ENCODE peak calls at places on chromosomes 1 and 21, in nine cellular contexts. C, N, M, I, P, F, O, E and G are unnamed samples.

GRCh38 chr1:39955547-39956539 is 898 bp downstream of the MFSD2A start:
- DNase-seq in I (peak; percentile 47), O (peak; percentile 100), C (no peak), F (peak; percentile 35), N (no peak), E (peak; percentile 21), M (peak; percentile 44), P (no peak), G (no peak)

GRCh38 chr1:29986986-29987385 is 736.4 kb downstream of the MATN1 start:
- DNase-seq in N (no peak), O (no peak), I (no peak), F (no peak), M (peak; percentile 37), P (no peak), C (no peak), E (no peak), G (no peak)

GRCh38 chr1:100627018-100627716 is 89.2 kb downstream of the GPR88 start:
- DNase-seq in I (no peak), C (no peak), N (peak; percentile 61), E (no peak), M (no peak), F (peak; percentile 66), P (no peak), O (no peak), G (no peak)

GRCh38 chr1:173520799-173521198 is 43.7 kb downstream of the PRDX6 start:
- DNase-seq in M (no peak), I (no peak), F (no peak), P (no peak), E (no peak), C (no peak), N (no peak), O (no peak), G (no peak)

GRCh38 chr1:2315711-2316450 is 75.5 kb downstream of the MORN1 start:
- DNase-seq in F (no peak), E (no peak), C (no peak), O (no peak), P (no peak), I (no peak), M (no peak), N (no peak), G (no peak)

GRCh38 chr21:33231526-33231925 is 1.8 kb downstream of the IFNAR2 start:
- DNase-seq in N (no peak), M (no peak), O (no peak), I (no peak), P (no peak), F (no peak), E (no peak), C (no peak), G (no peak)

GRCh38 chr1:51957618-51958017 is 32.9 kb downstream of the RAB3B start:
- DNase-seq in N (no peak), F (no peak), I (no peak), M (no peak), E (no peak), O (no peak), P (no peak), C (no peak), G (no peak)

GRCh38 chr1:205061227-205061626 is 18.2 kb downstream of the CNTN2 start:
- DNase-seq in M (no peak), P (no peak), O (no peak), C (no peak), F (no peak), N (no peak), E (no peak), I (no peak), G (no peak)

GRCh38 chr1:38486115-38486514 is 373.5 kb downstream of the RRAGC start:
- DNase-seq in E (no peak), C (no peak), F (no peak), M (no peak), N (no peak), I (no peak), P (no peak), O (no peak), G (no peak)

GRCh38 chr1:208145167-208145566 is 99.0 kb downstream of the PLXNA2 start:
- DNase-seq in O (no peak), C (no peak), I (peak; percentile 51), F (no peak), E (no peak), M (no peak), N (no peak), P (no peak), G (no peak)

GRCh38 chr1:27624467-27625233 is 10.3 kb downstream of the FGR start:
- DNase-seq in I (no peak), E (no peak), F (no peak), C (no peak), O (no peak), N (no peak), P (no peak), M (no peak), G (no peak)

GRCh38 chr1:21906173-21907078 is 30.7 kb downstream of the HSPG2 start:
- DNase-seq in E (no peak), C (peak; percentile 82), M (no peak), O (no peak), N (no peak), I (no peak), P (no peak), F (peak; percentile 45), G (no peak)

GRCh38 chr1:156080598-156081173 is 1.6 kb downstream of the MEX3A start:
- DNase-seq in M (no peak), N (no peak), C (no peak), P (no peak), I (peak; percentile 52), O (no peak), F (no peak), E (no peak), G (no peak)

GRCh38 chr21:41681336-41681801 is 85.5 kb downstream of the RIPK4 start:
- DNase-seq in P (no peak), N (no peak), E (no peak), O (no peak), M (no peak), C (no peak), F (no peak), I (no peak), G (no peak)

GRCh38 chr1:114040273-114041043 is 61.2 kb downstream of the OLFML3 start:
- DNase-seq in P (no peak), O (no peak), M (no peak), I (no peak), E (no peak), F (peak; percentile 39), C (no peak), N (no peak), G (no peak)

GRCh38 chr1:183061194-183061593 is 38.0 kb downstream of the LAMC1 start:
- DNase-seq in O (no peak), P (no peak), I (no peak), N (no peak), F (no peak), M (no peak), C (no peak), E (no peak), G (no peak)

GRCh38 chr21:44083631-44084291 is 23.4 kb upstream of the PWP2 start:
- DNase-seq in M (no peak), C (no peak), O (no peak), N (no peak), I (no peak), F (no peak), P (no peak), E (no peak), G (no peak)

GRCh38 chr1:184270556-184270955 is 116.3 kb upstream of the C1orf21 start:
- DNase-seq in P (peak; percentile 11), C (no peak), O (no peak), I (no peak), M (peak; percentile 76), F (peak; percentile 24), N (no peak), E (no peak), G (no peak)

GRCh38 chr1:4961935-4962645 is 307.7 kb downstream of the AJAP1 start:
- DNase-seq in C (no peak), F (no peak), E (no peak), M (no peak), I (no peak), N (no peak), O (no peak), P (no peak), G (no peak)

GRCh38 chr1:21919520-21919919 is 17.6 kb downstream of the HSPG2 start:
- DNase-seq in P (no peak), F (peak; percentile 76), C (no peak), E (no peak), O (no peak), N (peak; percentile 39), I (no peak), M (no peak), G (no peak)

GRCh38 chr1:110292327-110292741 is 46.8 kb upstream of the RBM15 start:
- DNase-seq in I (no peak), N (no peak), E (no peak), C (no peak), P (no peak), M (no peak), O (no peak), F (peak; percentile 52), G (no peak)

GRCh38 chr21:36169465-36170128 is 13.0 kb downstream of the DOP1B start:
- DNase-seq in I (no peak), M (no peak), E (no peak), C (no peak), P (no peak), O (no peak), F (no peak), N (no peak), G (no peak)

GRCh38 chr1:172745014-172745413 is 86.1 kb downstream of the FASLG start:
- DNase-seq in O (peak; percentile 8), N (peak; percentile 72), E (no peak), M (peak; percentile 62), I (peak; percentile 47), C (no peak), F (peak; percentile 82), P (no peak), G (peak; percentile 90)

GRCh38 chr1:174433451-174433850 is 14.3 kb upstream of the GPR52 start:
- DNase-seq in N (peak; percentile 66), F (peak; percentile 63), P (no peak), O (no peak), I (no peak), C (no peak), E (no peak), M (no peak), G (no peak)

GRCh38 chr1:183276386-183276785 is 90.3 kb downstream of the LAMC2 start:
- DNase-seq in N (no peak), M (no peak), F (no peak), P (no peak), E (no peak), I (peak; percentile 10), O (no peak), C (no peak), G (no peak)

GRCh38 chr21:29114765-29115164 is 15.7 kb upstream of the MAP3K7CL start:
- DNase-seq in C (no peak), M (no peak), E (no peak), N (peak; percentile 77), I (no peak), P (no peak), O (no peak), F (peak; percentile 73), G (peak; percentile 86)

GRCh38 chr1:93608188-93609109 is 73.2 kb downstream of the BCAR3 start:
- DNase-seq in O (no peak), F (no peak), P (no peak), N (no peak), M (no peak), E (no peak), I (no peak), C (peak; percentile 34), G (no peak)

GRCh38 chr1:77015748-77016341 is 148.6 kb downstream of the ST6GALNAC5 start:
- DNase-seq in P (no peak), M (no peak), E (no peak), I (peak; percentile 52), F (no peak), N (no peak), C (no peak), O (no peak), G (no peak)

GRCh38 chr1:87941292-87941946 is 612.7 kb downstream of the LMO4 start:
- DNase-seq in I (no peak), E (no peak), F (no peak), N (no peak), P (peak; percentile 37), M (no peak), C (no peak), O (no peak), G (no peak)

GRCh38 chr1:207987164-207987563 is 76.2 kb upstream of the CD34 start:
- DNase-seq in I (no peak), N (no peak), C (no peak), M (no peak), F (no peak), P (no peak), E (no peak), O (no peak), G (no peak)

GRCh38 chr1:6239950-6240768 is 3.8 kb upstream of the HES3 start:
- DNase-seq in I (no peak), O (no peak), M (no peak), F (peak; percentile 73), E (no peak), N (no peak), C (no peak), P (no peak), G (no peak)